ENCODE peak calls at places on chromosomes 7 and 10, in six cellular contexts. One of them, this sample, is unnamed.

GRCh38 chr10:116073025-116073424 is 200.0 kb downstream of the GFRA1 start:
- DNase-seq in spleen: no peak
- DNase-seq in PC-3: no peak
- DNase-seq in CD4-positive, alpha-beta T cell: no peak
- DNase-seq in body of pancreas: no peak
- DNase-seq in brain microvascular endothelial cell: no peak
- DNase-seq in this sample: no peak

GRCh38 chr10:89419548-89419947 is 5.2 kb downstream of the IFIT5 start:
- DNase-seq in PC-3: no peak
- DNase-seq in spleen: no peak
- DNase-seq in CD4-positive, alpha-beta T cell: no peak
- DNase-seq in brain microvascular endothelial cell: no peak
- DNase-seq in body of pancreas: no peak
- DNase-seq in this sample: no peak

GRCh38 chr7:94393251-94393758 is 1.4 kb upstream of the COL1A2 start:
- DNase-seq in spleen: no peak
- DNase-seq in CD4-positive, alpha-beta T cell: no peak
- DNase-seq in PC-3: no peak
- DNase-seq in body of pancreas: no peak
- DNase-seq in brain microvascular endothelial cell: peak; percentile 48
- DNase-seq in this sample: no peak

GRCh38 chr7:99244942-99245341 is 27.7 kb upstream of the MYH16 start:
- DNase-seq in CD4-positive, alpha-beta T cell: no peak
- DNase-seq in body of pancreas: no peak
- DNase-seq in PC-3: peak; percentile 76
- DNase-seq in spleen: no peak
- DNase-seq in brain microvascular endothelial cell: peak; percentile 19
- DNase-seq in this sample: peak; percentile 29

GRCh38 chr7:16845746-16846145 is 36.0 kb downstream of the AGR3 start:
- DNase-seq in brain microvascular endothelial cell: no peak
- DNase-seq in body of pancreas: no peak
- DNase-seq in spleen: no peak
- DNase-seq in PC-3: no peak
- DNase-seq in CD4-positive, alpha-beta T cell: no peak
- DNase-seq in this sample: no peak

GRCh38 chr7:144710791-144711190 is 125.1 kb downstream of the TPK1 start:
- DNase-seq in PC-3: no peak
- DNase-seq in brain microvascular endothelial cell: no peak
- DNase-seq in body of pancreas: no peak
- DNase-seq in spleen: no peak
- DNase-seq in CD4-positive, alpha-beta T cell: no peak
- DNase-seq in this sample: no peak

GRCh38 chr10:100368721-100369120 is 21.7 kb downstream of the SCD start:
- DNase-seq in CD4-positive, alpha-beta T cell: no peak
- DNase-seq in brain microvascular endothelial cell: no peak
- DNase-seq in spleen: no peak
- DNase-seq in body of pancreas: no peak
- DNase-seq in PC-3: no peak
- DNase-seq in this sample: no peak

GRCh38 chr7:78141533-78142281 is 343.1 kb downstream of the PHTF2 start:
- DNase-seq in body of pancreas: no peak
- DNase-seq in spleen: no peak
- DNase-seq in CD4-positive, alpha-beta T cell: no peak
- DNase-seq in PC-3: no peak
- DNase-seq in brain microvascular endothelial cell: no peak
- DNase-seq in this sample: no peak

GRCh38 chr7:31776616-31777015 is 89.6 kb downstream of the PPP1R17 start:
- DNase-seq in brain microvascular endothelial cell: peak; percentile 59
- DNase-seq in PC-3: peak; percentile 89
- DNase-seq in spleen: no peak
- DNase-seq in body of pancreas: no peak
- DNase-seq in CD4-positive, alpha-beta T cell: no peak
- DNase-seq in this sample: peak; percentile 75

GRCh38 chr7:155189600-155189989 is 108.1 kb upstream of the INSIG1 start:
- DNase-seq in spleen: no peak
- DNase-seq in PC-3: no peak
- DNase-seq in body of pancreas: no peak
- DNase-seq in CD4-positive, alpha-beta T cell: no peak
- DNase-seq in brain microvascular endothelial cell: no peak
- DNase-seq in this sample: no peak

GRCh38 chr7:400901-401485 is 111.0 kb downstream of the FOXL3 start:
- DNase-seq in CD4-positive, alpha-beta T cell: no peak
- DNase-seq in brain microvascular endothelial cell: no peak
- DNase-seq in PC-3: no peak
- DNase-seq in spleen: peak; percentile 30
- DNase-seq in body of pancreas: no peak
- DNase-seq in this sample: no peak

GRCh38 chr7:68155676-68156075 is 1159.0 kb downstream of the TYW1 start:
- DNase-seq in body of pancreas: no peak
- DNase-seq in CD4-positive, alpha-beta T cell: no peak
- DNase-seq in brain microvascular endothelial cell: no peak
- DNase-seq in spleen: no peak
- DNase-seq in PC-3: no peak
- DNase-seq in this sample: no peak

GRCh38 chr10:97029271-97029670 is 156.5 kb downstream of the SLIT1 start:
- DNase-seq in body of pancreas: no peak
- DNase-seq in brain microvascular endothelial cell: no peak
- DNase-seq in CD4-positive, alpha-beta T cell: no peak
- DNase-seq in PC-3: no peak
- DNase-seq in spleen: no peak
- DNase-seq in this sample: no peak

GRCh38 chr10:129951251-129951808 is 12.7 kb downstream of the EBF3 start:
- DNase-seq in brain microvascular endothelial cell: no peak
- DNase-seq in PC-3: no peak
- DNase-seq in CD4-positive, alpha-beta T cell: no peak
- DNase-seq in spleen: peak; percentile 60
- DNase-seq in body of pancreas: no peak
- DNase-seq in this sample: no peak

GRCh38 chr10:43942096-43942885 is 293.6 kb upstream of the ZNF32 start:
- DNase-seq in brain microvascular endothelial cell: no peak
- DNase-seq in body of pancreas: no peak
- DNase-seq in PC-3: no peak
- DNase-seq in spleen: peak; percentile 54
- DNase-seq in CD4-positive, alpha-beta T cell: no peak
- DNase-seq in this sample: no peak

GRCh38 chr7:16668049-16668858 is 22.3 kb downstream of the BZW2 start:
- DNase-seq in spleen: no peak
- DNase-seq in PC-3: peak; percentile 99
- DNase-seq in brain microvascular endothelial cell: peak; percentile 99
- DNase-seq in body of pancreas: peak; percentile 42
- DNase-seq in CD4-positive, alpha-beta T cell: no peak
- DNase-seq in this sample: peak; percentile 93

GRCh38 chr10:127824826-127825225 is 67.9 kb downstream of the CLRN3 start:
- DNase-seq in body of pancreas: no peak
- DNase-seq in CD4-positive, alpha-beta T cell: no peak
- DNase-seq in brain microvascular endothelial cell: no peak
- DNase-seq in spleen: no peak
- DNase-seq in PC-3: no peak
- DNase-seq in this sample: no peak

GRCh38 chr10:91493313-91493712 is 83.2 kb downstream of the HECTD2 start:
- DNase-seq in spleen: no peak
- DNase-seq in PC-3: peak; percentile 65
- DNase-seq in CD4-positive, alpha-beta T cell: no peak
- DNase-seq in body of pancreas: no peak
- DNase-seq in brain microvascular endothelial cell: no peak
- DNase-seq in this sample: peak; percentile 65

GRCh38 chr10:95544783-95545500 is 16.2 kb downstream of the SORBS1 start:
- DNase-seq in CD4-positive, alpha-beta T cell: no peak
- DNase-seq in brain microvascular endothelial cell: no peak
- DNase-seq in body of pancreas: peak; percentile 22
- DNase-seq in spleen: no peak
- DNase-seq in PC-3: no peak
- DNase-seq in this sample: no peak

GRCh38 chr7:94882891-94883290 is 24.5 kb upstream of the PPP1R9A start:
- DNase-seq in body of pancreas: no peak
- DNase-seq in CD4-positive, alpha-beta T cell: no peak
- DNase-seq in spleen: no peak
- DNase-seq in PC-3: peak; percentile 56
- DNase-seq in brain microvascular endothelial cell: no peak
- DNase-seq in this sample: no peak

GRCh38 chr7:19728731-19729130 is 19.9 kb upstream of the POLR1F start:
- DNase-seq in PC-3: no peak
- DNase-seq in CD4-positive, alpha-beta T cell: no peak
- DNase-seq in spleen: no peak
- DNase-seq in body of pancreas: no peak
- DNase-seq in brain microvascular endothelial cell: no peak
- DNase-seq in this sample: no peak

GRCh38 chr7:7418997-7419396 is 116.7 kb downstream of the COL28A1 start:
- DNase-seq in body of pancreas: no peak
- DNase-seq in brain microvascular endothelial cell: no peak
- DNase-seq in PC-3: no peak
- DNase-seq in spleen: no peak
- DNase-seq in CD4-positive, alpha-beta T cell: no peak
- DNase-seq in this sample: no peak

GRCh38 chr7:125670926-125671572 is 741.4 kb upstream of the POT1 start:
- DNase-seq in CD4-positive, alpha-beta T cell: no peak
- DNase-seq in body of pancreas: no peak
- DNase-seq in PC-3: peak; percentile 37
- DNase-seq in spleen: no peak
- DNase-seq in brain microvascular endothelial cell: peak; percentile 24
- DNase-seq in this sample: peak; percentile 3
- TF ChIP-seq CTCF in CD4-positive, alpha-beta T cell: no peak
- TF ChIP-seq CTCF in body of pancreas: peak; percentile 64
- TF ChIP-seq CTCF in PC-3: peak; percentile 80
- TF ChIP-seq CTCF in spleen: no peak
- TF ChIP-seq CTCF in brain microvascular endothelial cell: peak; percentile 38
- TF ChIP-seq CTCF in this sample: peak; percentile 70

GRCh38 chr7:130947792-130948580 is 214.0 kb upstream of the KLF14 start:
- DNase-seq in CD4-positive, alpha-beta T cell: no peak
- DNase-seq in spleen: no peak
- DNase-seq in PC-3: no peak
- DNase-seq in brain microvascular endothelial cell: no peak
- DNase-seq in body of pancreas: no peak
- DNase-seq in this sample: no peak
- H3K27ac ChIP-seq in CD4-positive, alpha-beta T cell: no peak overlapping the region
- H3K27ac ChIP-seq in spleen: peak overlapping the region; percentile 86
- H3K27ac ChIP-seq in PC-3: no peak overlapping the region
- H3K27ac ChIP-seq in brain microvascular endothelial cell: no peak overlapping the region
- H3K27ac ChIP-seq in body of pancreas: no peak overlapping the region
- H3K27ac ChIP-seq in this sample: no peak overlapping the region

DNA sequence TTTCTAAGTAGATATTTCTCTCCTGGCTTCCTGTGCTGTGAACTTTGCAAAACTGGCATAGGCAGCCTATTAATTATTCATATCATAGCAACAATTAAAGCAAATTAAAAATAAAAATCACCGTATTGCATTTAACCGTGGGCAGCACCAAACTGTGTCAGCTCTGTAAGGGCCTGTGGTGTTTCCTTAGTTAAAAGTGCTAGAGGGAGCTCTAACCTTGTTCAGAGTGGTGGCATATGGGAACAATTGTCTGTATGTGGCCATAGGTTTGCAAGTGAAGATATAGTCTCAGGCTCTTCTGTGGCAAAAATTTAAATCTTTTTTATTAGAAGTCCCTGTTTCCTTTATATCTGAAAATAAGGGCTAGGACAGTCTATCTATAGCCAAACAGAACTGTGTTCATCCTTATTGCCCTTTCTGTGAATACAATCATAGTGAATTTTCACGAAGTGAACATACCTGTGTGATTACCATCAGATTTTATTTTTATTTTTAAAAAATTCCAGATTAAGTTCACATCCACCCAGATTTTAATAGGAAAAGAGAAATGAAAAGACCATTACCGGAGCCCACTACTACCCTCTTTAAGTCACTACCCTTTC is 92.6 kb downstream of the POLL start:
- DNase-seq in PC-3: peak; percentile 30
- DNase-seq in brain microvascular endothelial cell: peak; percentile 2
- DNase-seq in spleen: no peak
- DNase-seq in body of pancreas: no peak
- DNase-seq in CD4-positive, alpha-beta T cell: no peak
- DNase-seq in this sample: peak; percentile 22
- TF ChIP-seq CTCF in PC-3: peak; percentile 61
- TF ChIP-seq CTCF in brain microvascular endothelial cell: peak; percentile 46
- TF ChIP-seq CTCF in spleen: no peak
- TF ChIP-seq CTCF in body of pancreas: peak; percentile 10
- TF ChIP-seq CTCF in CD4-positive, alpha-beta T cell: no peak
- TF ChIP-seq CTCF in this sample: peak; percentile 22

DNA sequence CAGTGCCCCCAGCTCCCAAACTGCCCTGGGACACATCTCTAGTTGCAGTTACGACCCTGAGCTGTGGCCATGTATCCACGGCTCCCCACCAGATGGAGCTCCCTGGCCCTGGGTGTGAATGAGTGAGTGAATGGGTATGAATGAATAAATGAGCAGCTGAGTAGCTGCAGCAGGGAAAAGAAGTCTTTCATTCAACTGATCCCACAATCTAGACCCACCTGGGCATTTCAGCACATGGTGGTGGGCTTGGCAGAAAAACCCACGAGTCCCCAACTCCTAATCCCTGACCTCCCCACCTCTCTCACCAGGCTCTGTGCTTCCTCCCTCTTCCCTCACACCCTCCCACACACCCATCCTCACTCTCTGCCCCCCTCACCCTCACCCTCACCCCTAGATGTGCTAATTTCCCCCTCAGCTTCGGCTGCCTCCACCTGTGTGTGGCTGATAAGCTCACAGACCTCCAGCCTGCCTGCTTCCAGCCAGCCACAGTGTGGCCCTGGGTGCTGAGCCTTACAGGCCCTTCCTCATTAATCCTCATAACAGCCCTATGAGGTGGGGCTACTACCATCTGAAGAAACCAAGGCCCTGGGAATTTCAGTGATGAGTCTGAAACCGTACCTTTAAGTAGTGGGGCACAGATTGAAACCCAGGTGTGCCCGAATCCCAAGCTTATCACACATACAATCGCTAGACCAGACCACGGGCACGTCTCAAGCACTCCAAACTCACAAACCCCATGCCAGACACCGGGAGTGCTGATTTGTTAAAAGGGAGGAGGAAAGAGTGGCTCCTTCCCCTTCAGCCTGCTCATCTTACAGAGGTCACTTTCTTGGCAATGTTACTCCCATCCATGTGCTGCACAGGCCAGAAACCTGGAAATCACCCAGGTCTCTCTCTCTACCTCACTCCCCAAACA is 2.2 kb upstream of the ATP6V1F start:
- DNase-seq in PC-3: no peak
- DNase-seq in brain microvascular endothelial cell: no peak
- DNase-seq in CD4-positive, alpha-beta T cell: no peak
- DNase-seq in body of pancreas: no peak
- DNase-seq in spleen: no peak
- DNase-seq in this sample: no peak
- H3K27ac ChIP-seq in PC-3: no peak overlapping the region
- H3K27ac ChIP-seq in brain microvascular endothelial cell: no peak overlapping the region
- H3K27ac ChIP-seq in CD4-positive, alpha-beta T cell: no peak overlapping the region
- H3K27ac ChIP-seq in body of pancreas: no peak overlapping the region
- H3K27ac ChIP-seq in spleen: no peak overlapping the region
- H3K27ac ChIP-seq in this sample: no peak overlapping the region

GRCh38 chr7:116122972-116123595 is 87.3 kb upstream of the TES start:
- DNase-seq in body of pancreas: peak; percentile 14
- DNase-seq in brain microvascular endothelial cell: peak; percentile 22
- DNase-seq in PC-3: peak; percentile 55
- DNase-seq in spleen: no peak
- DNase-seq in CD4-positive, alpha-beta T cell: no peak
- DNase-seq in this sample: peak; percentile 25
- TF ChIP-seq CTCF in body of pancreas: peak; percentile 51
- TF ChIP-seq CTCF in brain microvascular endothelial cell: peak; percentile 68
- TF ChIP-seq CTCF in PC-3: peak; percentile 88
- TF ChIP-seq CTCF in spleen: no peak
- TF ChIP-seq CTCF in CD4-positive, alpha-beta T cell: peak; percentile 46
- TF ChIP-seq CTCF in this sample: peak; percentile 75